ENCODE peak calls at places on chromosomes 2 and 18, in four cellular contexts. W is sciatic nerve, S is hypothalamus, O is AG09319. J is an unnamed sample.

GRCh38 chr2:207975910-207976309 is 49.4 kb downstream of the PLEKHM3 start:
- DNase-seq in W (no peak), S (no peak), O (no peak), J (no peak)

GRCh38 chr2:102310964-102311640 is at the start of gene IL1RL1:
- DNase-seq in W (no peak), S (no peak), O (no peak), J (no peak)

GRCh38 chr2:53028259-53028658 is 739.3 kb upstream of the CHAC2 start:
- DNase-seq in W (no peak), S (no peak), O (peak), J (no peak)

GRCh38 chr18:79484661-79485621 is 89.2 kb downstream of the NFATC1 start:
- DNase-seq in W (peak), S (no peak), O (peak), J (no peak)

GRCh38 chr2:153057743-153058142 is 339.3 kb downstream of the ARL6IP6 start:
- DNase-seq in W (no peak), S (no peak), O (no peak), J (no peak)

GRCh38 chr2:121506621-121507020 is 24.1 kb upstream of the RNU4ATAC start:
- DNase-seq in W (no peak), S (no peak), O (no peak), J (no peak)

GRCh38 chr2:223536546-223536945 is 65.6 kb downstream of the SCG2 start:
- DNase-seq in W (no peak), S (no peak), O (no peak), J (no peak)

GRCh38 chr2:127320586-127321275 is 26.8 kb upstream of the ERCC3 start:
- DNase-seq in W (no peak), S (no peak), O (no peak), J (no peak)

GRCh38 chr2:36408198-36408703 is 52.7 kb downstream of the CRIM1 start:
- DNase-seq in W (no peak), S (no peak), O (no peak), J (no peak)

GRCh38 chr2:54454922-54455583 is 1.1 kb upstream of the SPTBN1 start:
- DNase-seq in W (peak), S (peak), O (no peak), J (peak)

GRCh38 chr2:165328272-165328671 is 89.1 kb downstream of the SCN2A start:
- DNase-seq in W (no peak), S (no peak), O (no peak), J (no peak)

GRCh38 chr2:178258916-178259315 is 64.6 kb downstream of the OSBPL6 start:
- DNase-seq in W (no peak), S (no peak), O (no peak), J (no peak)

GRCh38 chr2:37586663-37587409 is 84.6 kb downstream of the CDC42EP3 start:
- DNase-seq in W (no peak), S (no peak), O (no peak), J (no peak)

GRCh38 chr2:112627060-112628040 is 18.4 kb upstream of the SLC20A1 start:
- DNase-seq in W (peak), S (no peak), O (peak), J (no peak)

GRCh38 chr2:178477443-178478099 is 829 bp downstream of the FKBP7 start:
- DNase-seq in W (no peak), S (no peak), O (no peak), J (no peak)

GRCh38 chr18:2900742-2901404 is 54.1 kb downstream of the EMILIN2 start:
- DNase-seq in W (peak), S (no peak), O (no peak), J (no peak)

GRCh38 chr2:192578780-192579179 is 384.0 kb upstream of the TMEFF2 start:
- DNase-seq in W (no peak), S (no peak), O (no peak), J (no peak)

GRCh38 chr2:48589170-48589767 is 28.4 kb upstream of the GTF2A1L start:
- DNase-seq in W (peak), S (no peak), O (no peak), J (no peak)

GRCh38 chr2:55112229-55113016 is 62.2 kb upstream of the RTN4 start:
- DNase-seq in W (peak), S (peak), O (no peak), J (no peak)

GRCh38 chr18:75206637-75207297 is 2.2 kb downstream of the PTGR3 start:
- DNase-seq in W (no peak), S (no peak), O (no peak), J (no peak)

GRCh38 chr2:26605195-26605968 is 35.8 kb downstream of the CIB4 start:
- DNase-seq in W (no peak), S (no peak), O (no peak), J (peak)

GRCh38 chr2:223197046-223197445 is 145.1 kb downstream of the KCNE4 start:
- DNase-seq in W (no peak), S (no peak), O (no peak), J (no peak)

GRCh38 chr2:240458044-240458899 is 22.8 kb downstream of the GPC1 start:
- DNase-seq in W (peak), S (no peak), O (no peak), J (no peak)

GRCh38 chr2:219772697-219773096 is 145.3 kb downstream of the SLC4A3 start:
- DNase-seq in W (no peak), S (no peak), O (no peak), J (no peak)

GRCh38 chr18:45658756-45659155 is 43.5 kb downstream of the SLC14A2 start:
- DNase-seq in W (no peak), S (no peak), O (no peak), J (no peak)

GRCh38 chr2:111946294-111947114 is 48.1 kb downstream of the MERTK start:
- DNase-seq in W (no peak), S (no peak), O (peak), J (no peak)

GRCh38 chr2:159968282-159968900 is 94.0 kb downstream of the PLA2R1 start:
- DNase-seq in W (no peak), S (no peak), O (no peak), J (no peak)

GRCh38 chr2:46381263-46381849 is 84.1 kb downstream of the EPAS1 start:
- DNase-seq in W (no peak), S (no peak), O (no peak), J (no peak)

GRCh38 chr2:67486041-67486796 is 89.1 kb downstream of the ETAA1 start:
- DNase-seq in W (no peak), S (no peak), O (no peak), J (no peak)

GRCh38 chr18:65768379-65768778 is 17.6 kb downstream of the CDH7 start:
- DNase-seq in W (no peak), S (no peak), O (no peak), J (no peak)

GRCh38 chr2:152766908-152767307 is 48.5 kb downstream of the ARL6IP6 start:
- DNase-seq in W (no peak), S (no peak), O (peak), J (no peak)

GRCh38 chr18:28469946-28470345 is 293.0 kb upstream of the CDH2 start:
- DNase-seq in W (no peak), S (no peak), O (no peak), J (no peak)

GRCh38 chr18:24786027-24786426 is 325.6 kb downstream of the HRH4 start:
- DNase-seq in W (no peak), S (no peak), O (no peak), J (no peak)